ENCODE peak calls at places on chromosomes 16 and 17, in ten cellular contexts. N is sigmoid colon, Y is GM12891, Z is breast epithelium, V is endothelial cell of umbilical vein, H is tibial nerve, B is IMR-90, T is A549, R is Peyer's patch, X is stomach. W is an unnamed sample.
A peak's percentile ranks its signal among the peaks of the same experiment; 100 is the strongest.

GRCh38 chr17:17706140-17707060 is 25.1 kb downstream of the RAI1 start:
- DNase-seq in Y (no peak), H (no peak), N (no peak), Z (no peak), T (no peak), R (no peak), V (no peak), X (no peak), B (no peak), W (no peak)

GRCh38 chr16:12431547-12431946 is 372.1 kb downstream of the CPPED1 start:
- DNase-seq in T (no peak), X (no peak), B (no peak), Z (no peak), N (no peak), H (no peak), V (no peak), Y (no peak), R (no peak), W (no peak)

GRCh38 chr17:68498479-68499326 is 13.5 kb upstream of the PRKAR1A start:
- DNase-seq in R (no peak), N (no peak), B (no peak), X (peak; percentile 39), V (peak; percentile 18), Y (no peak), T (no peak), Z (no peak), H (no peak), W (no peak)

GRCh38 chr17:14301761-14302401 is 1.0 kb downstream of the HS3ST3B1 start:
- DNase-seq in Y (no peak), T (peak; percentile 29), N (no peak), H (no peak), B (peak; percentile 48), Z (no peak), R (peak; percentile 60), X (peak; percentile 48), V (peak; percentile 10), W (no peak)

GRCh38 chr16:71882505-71883192 is 1.3 kb downstream of the ZNF821 start:
- DNase-seq in Y (peak; percentile 46), N (peak; percentile 80), X (peak; percentile 74), R (peak; percentile 86), H (peak; percentile 98), Z (no peak), T (peak; percentile 83), V (peak; percentile 83), B (peak; percentile 75), W (peak; percentile 79)

GRCh38 chr16:64952177-64952576 is 169.7 kb downstream of the CDH11 start:
- DNase-seq in V (peak; percentile 58), H (no peak), Y (no peak), R (no peak), X (no peak), T (peak; percentile 64), Z (no peak), B (peak; percentile 97), N (no peak), W (no peak)

GRCh38 chr17:36000730-36001108 is 634 bp downstream of the CCL15 start:
- DNase-seq in H (no peak), R (no peak), V (no peak), Y (no peak), B (no peak), Z (no peak), N (no peak), T (no peak), X (no peak), W (no peak)

GRCh38 chr16:56989988-56990387 is 631 bp downstream of the NLRC5 start:
- DNase-seq in B (no peak), V (no peak), X (no peak), R (no peak), Z (no peak), Y (no peak), T (no peak), H (no peak), N (no peak), W (no peak)

GRCh38 chr17:41492771-41493170 is 3.1 kb upstream of the KRT36 start:
- DNase-seq in Y (no peak), B (peak; percentile 27), Z (no peak), X (no peak), N (no peak), V (peak; percentile 91), T (no peak), R (no peak), H (no peak), W (no peak)

GRCh38 chr17:35046740-35047283 is 16.7 kb downstream of the RFFL start:
- DNase-seq in R (peak; percentile 33), X (no peak), B (peak; percentile 47), H (no peak), N (no peak), V (peak; percentile 74), Z (no peak), T (no peak), Y (peak; percentile 53), W (peak; percentile 66)

GRCh38 chr17:72387487-72387886 is 266.7 kb downstream of the SOX9 start:
- DNase-seq in X (no peak), Y (no peak), H (no peak), T (peak; percentile 63), R (no peak), B (peak; percentile 96), Z (no peak), V (no peak), N (no peak), W (peak; percentile 93)

GRCh38 chr16:27320261-27321012 is 6.7 kb downstream of the IL4R start:
- DNase-seq in Z (no peak), V (no peak), T (no peak), X (no peak), N (peak; percentile 72), B (no peak), H (no peak), R (no peak), Y (no peak), W (no peak)

GRCh38 chr16:84726670-84727467 is 27.1 kb downstream of the USP10 start:
- DNase-seq in T (no peak), H (peak; percentile 40), X (no peak), N (peak; percentile 68), Z (no peak), Y (no peak), B (no peak), V (no peak), R (peak; percentile 58), W (no peak)

GRCh38 chr17:48625502-48626201 is 506 bp downstream of the HOXB9 start:
- DNase-seq in B (no peak), Z (no peak), T (peak; percentile 66), R (no peak), Y (no peak), V (peak; percentile 35), N (no peak), X (peak; percentile 46), H (no peak), W (no peak)

GRCh38 chr16:23080329-23080728 is 68.9 kb downstream of the USP31 start:
- DNase-seq in Z (no peak), Y (no peak), B (no peak), R (no peak), V (no peak), H (no peak), T (no peak), N (no peak), X (no peak), W (no peak)
- TF ChIP-seq POLR2A in Z (no peak), Y (no peak), B (no peak), R (no peak), V (no peak), H (no peak), T (no peak), N (no peak), X (no peak), W (no peak)

GRCh38 chr17:55699178-55699865 is 23.3 kb downstream of the TMEM100 start:
- DNase-seq in H (no peak), X (no peak), T (no peak), Z (no peak), B (no peak), N (no peak), V (no peak), R (no peak), Y (no peak), W (no peak)
- TF ChIP-seq POLR2A in H (no peak), X (no peak), T (no peak), Z (no peak), B (no peak), N (no peak), V (no peak), R (no peak), Y (no peak), W (no peak)

DNA sequence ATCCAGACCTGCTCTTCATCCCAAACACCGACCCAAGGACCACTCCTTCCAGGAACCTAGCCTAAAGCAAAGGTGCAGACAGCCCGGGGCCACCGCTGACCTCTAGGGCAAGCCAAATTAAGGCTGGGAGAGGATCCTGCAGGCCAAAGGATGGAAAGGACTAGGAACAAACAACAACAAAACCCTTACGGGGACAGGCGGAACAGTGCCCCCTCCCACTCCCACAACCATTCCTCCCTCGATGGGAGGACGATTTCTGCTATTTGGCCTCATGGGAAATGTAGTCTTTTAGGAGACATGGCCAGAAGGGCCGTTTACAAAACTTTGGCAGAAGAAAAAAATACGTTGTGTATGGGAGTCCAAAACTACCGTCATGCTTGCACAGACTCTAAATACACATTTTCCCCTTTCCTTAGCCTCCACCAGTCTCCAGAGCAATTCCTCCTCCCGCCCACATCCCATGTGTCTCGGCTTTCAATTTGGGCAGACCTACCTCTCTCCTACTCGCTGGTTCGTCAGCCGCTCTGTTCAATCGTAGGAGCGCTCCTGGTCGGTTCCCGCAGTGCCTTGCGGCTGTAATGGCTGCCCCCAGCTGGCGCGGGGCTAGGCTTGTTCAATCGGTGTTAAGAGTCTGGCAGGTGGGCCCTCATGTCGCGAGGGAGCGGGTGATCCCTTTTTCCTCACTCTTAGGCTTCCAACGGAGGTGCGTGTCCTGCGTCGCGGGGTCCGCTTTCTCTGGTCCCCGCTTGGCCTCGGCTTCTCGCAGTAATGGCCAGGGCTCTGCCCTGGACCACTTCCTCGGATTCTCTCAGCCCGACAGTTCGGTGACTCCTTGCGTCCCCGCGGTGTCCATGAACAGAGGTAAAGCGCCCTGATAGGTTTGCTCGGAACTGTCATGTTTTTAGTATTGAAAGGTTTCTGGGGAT is at the start of gene ERAL1:
- DNase-seq in Y (peak; percentile 81), N (peak; percentile 93), T (peak; percentile 90), R (peak; percentile 87), B (peak; percentile 86), V (peak; percentile 92), H (peak; percentile 79), Z (peak; percentile 77), X (peak; percentile 85), W (peak; percentile 95)
- TF ChIP-seq POLR2A in Y (peak; percentile 87), N (peak; percentile 41), T (peak; percentile 87), R (peak; percentile 39), B (peak; percentile 86), V (peak; percentile 94), H (peak; percentile 48), Z (no peak), X (no peak), W (peak; percentile 89)

GRCh38 chr16:70540994-70541393 is 17.4 kb downstream of the SF3B3 start:
- DNase-seq in B (no peak), Z (no peak), N (no peak), H (no peak), Y (no peak), V (no peak), R (no peak), T (no peak), X (no peak), W (no peak)

GRCh38 chr16:70548936-70549335 is 25.3 kb downstream of the SF3B3 start:
- DNase-seq in H (no peak), N (no peak), T (no peak), V (no peak), Z (no peak), Y (no peak), X (no peak), B (peak; percentile 49), R (no peak), W (no peak)

GRCh38 chr16:70550082-70550481 is 26.5 kb downstream of the SF3B3 start:
- DNase-seq in H (no peak), N (no peak), R (no peak), V (no peak), B (no peak), Y (no peak), X (no peak), Z (no peak), T (no peak), W (no peak)

GRCh38 chr16:70544548-70544947 is 20.9 kb downstream of the SF3B3 start:
- DNase-seq in Y (no peak), R (no peak), X (no peak), N (no peak), Z (no peak), V (no peak), T (no peak), H (no peak), B (no peak), W (no peak)
- TF ChIP-seq POLR2A in Y (no peak), R (no peak), X (no peak), N (no peak), Z (no peak), V (no peak), T (no peak), H (no peak), B (no peak), W (no peak)